ENCODE peak calls at places on chromosomes 7 and 10, in five cellular contexts. Y is NCI-H510A treated with DMSO at 0.1 percent for 48 hours, X is AG09309, T is HFFc6, S is fibroblast of lung. D is an unnamed sample.

GRCh38 chr7:89500082-89500481 is 654.2 kb upstream of the STEAP1 start:
- DNase-seq in Y (no peak), X (no peak), T (no peak), S (no peak), D (no peak)

GRCh38 chr10:89644691-89644966 is 413 bp downstream of the PANK1 start:
- DNase-seq in Y (peak), X (no peak), T (no peak), S (no peak), D (peak)

GRCh38 chr7:45031829-45032228 is 31.8 kb downstream of the CCM2 start:
- DNase-seq in Y (peak), X (no peak), T (no peak), S (no peak), D (no peak)

GRCh38 chr7:38375453-38375852 is 102.0 kb upstream of the TARP start:
- DNase-seq in Y (no peak), X (no peak), T (no peak), S (no peak), D (no peak)

GRCh38 chr10:33153968-33154327 is 180.5 kb downstream of the NRP1 start:
- DNase-seq in Y (no peak), X (no peak), T (no peak), S (no peak), D (no peak)

GRCh38 chr10:173741-174140 is 38.5 kb downstream of the ZMYND11 start:
- DNase-seq in Y (no peak), X (no peak), T (no peak), S (no peak), D (no peak)

GRCh38 chr7:24907311-24907886 is 72.6 kb downstream of the OSBPL3 start:
- DNase-seq in Y (no peak), X (no peak), T (peak), S (peak), D (no peak)

GRCh38 chr7:5619419-5620130 is 161.9 kb downstream of the RNF216 start:
- DNase-seq in Y (no peak), X (no peak), T (no peak), S (no peak), D (no peak)

GRCh38 chr7:103075337-103075918 is 488 bp downstream of the ARMC10 start:
- DNase-seq in Y (peak), X (no peak), T (peak), S (peak), D (peak)

GRCh38 chr10:58512470-58513188 is at the start of gene BICC1:
- DNase-seq in Y (peak), X (no peak), T (peak), S (peak), D (peak)

GRCh38 chr10:17353568-17353967 is 100.8 kb downstream of the ST8SIA6 start:
- DNase-seq in Y (no peak), X (no peak), T (no peak), S (peak), D (no peak)

GRCh38 chr10:19788075-19788686 is 28.1 kb upstream of the PLXDC2 start:
- DNase-seq in Y (peak), X (peak), T (peak), S (peak), D (peak)

GRCh38 chr7:145779165-145779564 is 337.4 kb upstream of the CNTNAP2 start:
- DNase-seq in Y (no peak), X (no peak), T (no peak), S (no peak), D (no peak)

GRCh38 chr10:47247190-47248059 is 52.6 kb upstream of the GDF10 start:
- DNase-seq in Y (no peak), X (no peak), T (no peak), S (no peak), D (no peak)